ENCODE peak calls at places on chromosomes 3 and 15, in seven cellular contexts. A is stomach, X is LNCaP clone FGC, M is AG09309, K is OCI-LY7, Y is AG04450, T is left lung. D is an unnamed sample.

GRCh38 chr3:63343674-63344073 is 65.6 kb downstream of the SYNPR start:
- DNase-seq in Y (peak; percentile 69), K (peak; percentile 4), M (peak; percentile 99), A (peak; percentile 67), T (no peak), X (peak; percentile 30), D (peak; percentile 86)

GRCh38 chr3:194138732-194139084 is 2.8 kb downstream of the HES1 start:
- DNase-seq in A (no peak), X (no peak), T (no peak), M (no peak), Y (no peak), K (no peak), D (no peak)

GRCh38 chr15:67085818-67086649 is 20.6 kb downstream of the SMAD3 start:
- DNase-seq in K (peak; percentile 95), X (no peak), T (no peak), A (no peak), Y (peak; percentile 62), M (peak; percentile 96), D (no peak)

GRCh38 chr3:177145954-177146353 is 51.3 kb downstream of the TBL1XR1 start:
- DNase-seq in M (no peak), K (peak; percentile 21), T (no peak), A (no peak), Y (no peak), X (no peak), D (no peak)

GRCh38 chr15:27165590-27165989 is 194.6 kb downstream of the GABRG3 start:
- DNase-seq in T (no peak), X (no peak), Y (no peak), A (no peak), M (no peak), K (no peak), D (no peak)

GRCh38 chr15:34993413-34993812 is 5.3 kb upstream of the ZNF770 start:
- DNase-seq in K (no peak), X (no peak), T (no peak), Y (no peak), A (no peak), M (no peak), D (no peak)

GRCh38 chr15:51265037-51265555 is 73.3 kb downstream of the CYP19A1 start:
- DNase-seq in T (no peak), Y (no peak), K (no peak), A (no peak), M (no peak), X (no peak), D (no peak)

GRCh38 chr3:188915137-188915536 is 256.6 kb upstream of the TPRG1 start:
- DNase-seq in X (no peak), T (no peak), M (no peak), Y (no peak), A (no peak), K (no peak), D (no peak)

GRCh38 chr15:88393719-88394519 is 73.3 kb downstream of the MRPL46 start:
- DNase-seq in A (no peak), Y (no peak), M (no peak), X (no peak), T (no peak), K (peak; percentile 31), D (no peak)

DNA sequence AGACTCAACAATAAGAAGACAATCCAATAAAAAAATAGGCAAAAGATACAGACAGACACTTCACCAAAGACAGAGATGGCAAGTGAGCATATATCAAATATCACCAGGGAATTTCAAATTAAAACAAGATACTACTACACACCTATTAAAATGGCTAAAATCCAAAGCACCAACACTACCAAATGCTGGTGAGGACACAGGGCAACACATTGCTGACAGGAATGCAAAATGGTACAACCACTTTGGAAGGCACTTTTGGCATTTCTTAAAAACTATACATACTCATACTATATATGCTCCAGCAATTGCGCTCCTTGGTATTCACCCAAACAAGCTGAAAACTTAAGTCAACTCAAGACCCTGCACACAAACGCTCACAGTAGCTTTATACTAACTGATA is 12.9 kb downstream of the DLG1 start:
- DNase-seq in Y (no peak), T (no peak), X (no peak), M (no peak), A (no peak), K (no peak), D (no peak)
- H3K4me3 ChIP-seq in Y (no peak overlapping the region), T (no peak overlapping the region), X (no peak overlapping the region), M (no peak overlapping the region), A (no peak overlapping the region), K (no peak overlapping the region), D (no peak overlapping the region)

GRCh38 chr15:79978694-79979519 is 7.9 kb upstream of the BCL2A1 start:
- DNase-seq in X (no peak), A (no peak), K (peak; percentile 36), Y (peak; percentile 53), T (no peak), M (peak; percentile 61), D (no peak)

GRCh38 chr15:79973445-79974180 is 2.6 kb upstream of the BCL2A1 start:
- DNase-seq in Y (no peak), K (peak; percentile 31), A (no peak), T (no peak), X (no peak), M (no peak), D (peak; percentile 59)

GRCh38 chr15:79977431-79977940 is 6.5 kb upstream of the BCL2A1 start:
- DNase-seq in A (no peak), T (no peak), M (no peak), K (peak; percentile 50), Y (no peak), X (no peak), D (no peak)

GRCh38 chr15:79981861-79982455 is 11.0 kb upstream of the BCL2A1 start:
- DNase-seq in X (no peak), Y (no peak), A (no peak), T (no peak), M (no peak), K (no peak), D (no peak)

DNA sequence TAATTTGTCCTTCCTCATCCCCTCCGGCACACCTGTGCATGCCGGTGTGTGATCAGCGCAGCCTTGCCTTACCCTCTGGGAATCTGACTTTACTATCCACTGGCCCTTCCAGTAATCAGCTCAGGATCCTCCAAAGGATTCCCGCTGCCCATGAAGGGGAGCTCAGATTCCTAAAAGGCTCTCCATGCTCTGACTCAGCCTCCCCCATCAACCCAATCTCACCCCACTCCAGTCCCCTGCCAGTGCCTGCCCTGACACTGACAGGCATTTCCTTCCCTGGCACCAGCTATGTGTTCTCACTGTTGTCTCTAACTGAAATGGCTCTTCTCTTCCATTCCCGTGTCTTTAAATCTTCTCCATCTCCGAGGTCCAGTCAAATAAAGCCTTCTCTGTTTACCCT is 7.3 kb upstream of the BCL2A1 start:
- DNase-seq in K (no peak), M (no peak), Y (no peak), X (no peak), T (no peak), A (no peak), D (no peak)
- H3K4me3 ChIP-seq in K (no peak overlapping the region), M (no peak overlapping the region), Y (no peak overlapping the region), X (no peak overlapping the region), T (no peak overlapping the region), A (no peak overlapping the region), D (no peak overlapping the region)

GRCh38 chr15:47990821-47991220 is 130.0 kb upstream of the SLC24A5 start:
- DNase-seq in K (no peak), Y (no peak), A (no peak), X (no peak), T (no peak), M (no peak), D (no peak)

GRCh38 chr15:47985568-47985967 is 135.2 kb upstream of the SLC24A5 start:
- DNase-seq in K (no peak), Y (no peak), T (no peak), A (no peak), X (no peak), M (no peak), D (no peak)

GRCh38 chr15:47987908-47988532 is 132.8 kb upstream of the SLC24A5 start:
- DNase-seq in A (no peak), K (peak; percentile 69), X (peak; percentile 50), M (peak; percentile 32), Y (peak; percentile 29), T (no peak), D (peak; percentile 66)

GRCh38 chr15:47988564-47988963 is 132.2 kb upstream of the SLC24A5 start:
- DNase-seq in M (no peak), A (no peak), Y (no peak), X (no peak), K (no peak), T (no peak), D (no peak)

GRCh38 chr15:47987461-47987860 is 133.3 kb upstream of the SLC24A5 start:
- DNase-seq in K (no peak), X (no peak), T (no peak), A (no peak), Y (no peak), M (no peak), D (no peak)
- H3K4me3 ChIP-seq in K (no peak overlapping the region), X (no peak overlapping the region), T (no peak overlapping the region), A (no peak overlapping the region), Y (no peak overlapping the region), M (no peak overlapping the region), D (no peak overlapping the region)

GRCh38 chr3:128805771-128806170 is 73.6 kb upstream of the ACAD9 start:
- DNase-seq in K (no peak), X (no peak), Y (no peak), A (no peak), M (no peak), T (no peak), D (no peak)
- H3K4me3 ChIP-seq in K (no peak overlapping the region), X (no peak overlapping the region), Y (no peak overlapping the region), A (no peak overlapping the region), M (no peak overlapping the region), T (no peak overlapping the region), D (no peak overlapping the region)

DNA sequence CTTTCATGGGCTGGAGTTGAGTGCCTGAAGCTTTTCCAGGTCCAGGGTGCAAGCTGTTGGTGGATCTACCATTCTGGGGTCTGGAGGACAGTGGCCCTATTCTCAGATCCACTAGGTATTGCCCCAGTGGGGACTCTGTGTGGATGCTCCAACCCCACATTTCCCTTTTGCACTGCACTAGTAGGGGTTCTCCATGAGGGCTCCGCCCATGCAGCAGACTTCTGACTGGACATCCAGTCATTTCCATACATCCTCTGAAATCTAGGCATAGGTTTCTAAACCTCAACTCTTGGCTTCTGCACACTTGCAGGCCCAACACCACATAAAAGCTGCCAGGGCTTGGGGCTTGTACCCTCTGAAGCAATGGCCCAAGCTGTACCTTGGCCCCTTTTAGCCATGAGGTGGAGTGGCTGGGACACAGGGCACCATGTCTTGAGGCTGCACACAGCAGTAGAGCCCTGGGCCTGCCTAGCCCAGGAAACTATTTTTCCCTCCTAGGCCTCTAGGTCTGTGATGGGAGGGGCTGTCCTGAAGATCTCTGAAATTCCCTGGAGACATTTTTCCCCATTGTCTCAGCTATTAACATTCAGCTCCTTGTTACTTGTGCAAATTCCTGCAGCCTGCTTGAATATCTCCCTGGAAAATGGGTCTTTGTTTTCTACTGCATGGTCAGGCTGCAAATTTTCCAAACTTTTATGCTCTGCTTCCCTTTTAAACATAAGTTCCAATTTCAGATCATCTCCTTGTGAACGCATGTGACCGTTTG is 6.0 kb upstream of the HACD2 start:
- DNase-seq in X (no peak), Y (no peak), T (no peak), M (no peak), A (no peak), K (peak; percentile 52), D (no peak)
- H3K4me3 ChIP-seq in X (no peak overlapping the region), Y (no peak overlapping the region), T (no peak overlapping the region), M (no peak overlapping the region), A (no peak overlapping the region), K (no peak overlapping the region), D (no peak overlapping the region)